ENCODE peak calls at places on chromosomes 4 and X, in nine cellular contexts. One of them, this sample, is unnamed.

GRCh38 chrX:112785323-112785722 is 55.3 kb downstream of the AMOT start:
- DNase-seq in CD8-positive, alpha-beta T cell: no peak
- DNase-seq in type B pancreatic cell: no peak
- DNase-seq in sigmoid colon: no peak
- DNase-seq in HCT116: no peak
- DNase-seq in esophagus muscularis mucosa: no peak
- DNase-seq in neural crest cell: no peak
- DNase-seq in AG09309: no peak
- DNase-seq in GM13977: no peak
- DNase-seq in this sample: no peak

GRCh38 chr4:102639602-102640001 is 121.2 kb downstream of the MANBA start:
- DNase-seq in AG09309: no peak
- DNase-seq in CD8-positive, alpha-beta T cell: no peak
- DNase-seq in neural crest cell: no peak
- DNase-seq in HCT116: no peak
- DNase-seq in sigmoid colon: no peak
- DNase-seq in type B pancreatic cell: no peak
- DNase-seq in esophagus muscularis mucosa: no peak
- DNase-seq in GM13977: no peak
- DNase-seq in this sample: no peak

GRCh38 chrX:72430405-72430968 is 124.8 kb upstream of the CITED1 start:
- DNase-seq in AG09309: no peak
- DNase-seq in HCT116: no peak
- DNase-seq in neural crest cell: no peak
- DNase-seq in GM13977: no peak
- DNase-seq in esophagus muscularis mucosa: no peak
- DNase-seq in CD8-positive, alpha-beta T cell: no peak
- DNase-seq in sigmoid colon: no peak
- DNase-seq in type B pancreatic cell: no peak
- DNase-seq in this sample: no peak

GRCh38 chr4:184409911-184410692 is 64.2 kb downstream of the IRF2 start:
- DNase-seq in GM13977: no peak
- DNase-seq in type B pancreatic cell: no peak
- DNase-seq in esophagus muscularis mucosa: no peak
- DNase-seq in HCT116: no peak
- DNase-seq in CD8-positive, alpha-beta T cell: peak
- DNase-seq in sigmoid colon: no peak
- DNase-seq in AG09309: no peak
- DNase-seq in neural crest cell: no peak
- DNase-seq in this sample: no peak

GRCh38 chr4:13892739-13893105 is 265.2 kb upstream of the BOD1L1 start:
- DNase-seq in HCT116: no peak
- DNase-seq in esophagus muscularis mucosa: peak
- DNase-seq in sigmoid colon: no peak
- DNase-seq in AG09309: no peak
- DNase-seq in CD8-positive, alpha-beta T cell: no peak
- DNase-seq in GM13977: no peak
- DNase-seq in type B pancreatic cell: no peak
- DNase-seq in neural crest cell: no peak
- DNase-seq in this sample: peak

GRCh38 chr4:113810906-113811305 is 49.4 kb upstream of the CAMK2D start:
- DNase-seq in CD8-positive, alpha-beta T cell: no peak
- DNase-seq in neural crest cell: no peak
- DNase-seq in type B pancreatic cell: no peak
- DNase-seq in AG09309: peak
- DNase-seq in HCT116: no peak
- DNase-seq in GM13977: no peak
- DNase-seq in sigmoid colon: no peak
- DNase-seq in esophagus muscularis mucosa: no peak
- DNase-seq in this sample: peak

GRCh38 chrX:140712413-140713173 is 3.0 kb downstream of the LINC00632 start:
- DNase-seq in GM13977: no peak
- DNase-seq in esophagus muscularis mucosa: no peak
- DNase-seq in neural crest cell: peak
- DNase-seq in AG09309: no peak
- DNase-seq in CD8-positive, alpha-beta T cell: no peak
- DNase-seq in type B pancreatic cell: peak
- DNase-seq in HCT116: no peak
- DNase-seq in sigmoid colon: peak
- DNase-seq in this sample: peak

GRCh38 chrX:1521459-1521956 is 15.5 kb downstream of the P2RY8 start:
- DNase-seq in HCT116: no peak
- DNase-seq in type B pancreatic cell: no peak
- DNase-seq in CD8-positive, alpha-beta T cell: peak
- DNase-seq in AG09309: no peak
- DNase-seq in esophagus muscularis mucosa: no peak
- DNase-seq in neural crest cell: no peak
- DNase-seq in sigmoid colon: no peak
- DNase-seq in GM13977: peak
- DNase-seq in this sample: no peak

GRCh38 chr4:99947608-99948007 is 1.2 kb upstream of the DNAJB14 start:
- DNase-seq in AG09309: no peak
- DNase-seq in esophagus muscularis mucosa: no peak
- DNase-seq in CD8-positive, alpha-beta T cell: no peak
- DNase-seq in type B pancreatic cell: no peak
- DNase-seq in sigmoid colon: no peak
- DNase-seq in HCT116: no peak
- DNase-seq in neural crest cell: no peak
- DNase-seq in GM13977: no peak
- DNase-seq in this sample: no peak

GRCh38 chr4:112183252-112183651 is 38.0 kb downstream of the FAM241A start:
- DNase-seq in neural crest cell: no peak
- DNase-seq in sigmoid colon: no peak
- DNase-seq in AG09309: no peak
- DNase-seq in type B pancreatic cell: no peak
- DNase-seq in HCT116: no peak
- DNase-seq in GM13977: no peak
- DNase-seq in CD8-positive, alpha-beta T cell: no peak
- DNase-seq in esophagus muscularis mucosa: no peak
- DNase-seq in this sample: no peak

GRCh38 chrX:646796-647195 is 16.2 kb downstream of the SHOX start:
- DNase-seq in neural crest cell: no peak
- DNase-seq in type B pancreatic cell: no peak
- DNase-seq in GM13977: no peak
- DNase-seq in CD8-positive, alpha-beta T cell: no peak
- DNase-seq in sigmoid colon: no peak
- DNase-seq in AG09309: no peak
- DNase-seq in esophagus muscularis mucosa: no peak
- DNase-seq in HCT116: no peak
- DNase-seq in this sample: no peak

GRCh38 chrX:13658602-13659001 is 5.7 kb downstream of the TCEANC start:
- DNase-seq in esophagus muscularis mucosa: no peak
- DNase-seq in sigmoid colon: no peak
- DNase-seq in CD8-positive, alpha-beta T cell: no peak
- DNase-seq in AG09309: no peak
- DNase-seq in GM13977: peak
- DNase-seq in HCT116: peak
- DNase-seq in neural crest cell: no peak
- DNase-seq in type B pancreatic cell: no peak
- DNase-seq in this sample: peak

GRCh38 chrX:143648705-143649104 is 12.8 kb upstream of the SLITRK4 start:
- DNase-seq in esophagus muscularis mucosa: no peak
- DNase-seq in GM13977: no peak
- DNase-seq in CD8-positive, alpha-beta T cell: no peak
- DNase-seq in AG09309: no peak
- DNase-seq in neural crest cell: peak
- DNase-seq in sigmoid colon: no peak
- DNase-seq in HCT116: no peak
- DNase-seq in type B pancreatic cell: no peak
- DNase-seq in this sample: no peak
- TF ChIP-seq CTCF in esophagus muscularis mucosa: no peak
- TF ChIP-seq CTCF in GM13977: peak
- TF ChIP-seq CTCF in CD8-positive, alpha-beta T cell: no peak
- TF ChIP-seq CTCF in AG09309: no peak
- TF ChIP-seq CTCF in neural crest cell: peak
- TF ChIP-seq CTCF in sigmoid colon: no peak
- TF ChIP-seq CTCF in HCT116: no peak
- TF ChIP-seq CTCF in type B pancreatic cell: peak
- TF ChIP-seq CTCF in this sample: no peak

GRCh38 chrX:124925681-124926080 is 394.0 kb upstream of the TEX13C start:
- DNase-seq in CD8-positive, alpha-beta T cell: no peak
- DNase-seq in type B pancreatic cell: no peak
- DNase-seq in AG09309: no peak
- DNase-seq in GM13977: no peak
- DNase-seq in neural crest cell: no peak
- DNase-seq in sigmoid colon: no peak
- DNase-seq in esophagus muscularis mucosa: no peak
- DNase-seq in HCT116: no peak
- DNase-seq in this sample: no peak
- TF ChIP-seq CTCF in CD8-positive, alpha-beta T cell: no peak
- TF ChIP-seq CTCF in type B pancreatic cell: no peak
- TF ChIP-seq CTCF in AG09309: no peak
- TF ChIP-seq CTCF in GM13977: no peak
- TF ChIP-seq CTCF in neural crest cell: no peak
- TF ChIP-seq CTCF in sigmoid colon: no peak
- TF ChIP-seq CTCF in esophagus muscularis mucosa: no peak
- TF ChIP-seq CTCF in HCT116: no peak
- TF ChIP-seq CTCF in this sample: no peak

GRCh38 chrX:44343412-44343942 is at the start of gene EFHC2:
- DNase-seq in type B pancreatic cell: peak
- DNase-seq in esophagus muscularis mucosa: no peak
- DNase-seq in AG09309: no peak
- DNase-seq in HCT116: no peak
- DNase-seq in neural crest cell: peak
- DNase-seq in GM13977: no peak
- DNase-seq in sigmoid colon: peak
- DNase-seq in CD8-positive, alpha-beta T cell: peak
- DNase-seq in this sample: no peak
- TF ChIP-seq CTCF in type B pancreatic cell: no peak
- TF ChIP-seq CTCF in esophagus muscularis mucosa: no peak
- TF ChIP-seq CTCF in AG09309: no peak
- TF ChIP-seq CTCF in HCT116: no peak
- TF ChIP-seq CTCF in neural crest cell: no peak
- TF ChIP-seq CTCF in GM13977: no peak
- TF ChIP-seq CTCF in sigmoid colon: no peak
- TF ChIP-seq CTCF in CD8-positive, alpha-beta T cell: no peak
- TF ChIP-seq CTCF in this sample: no peak

DNA sequence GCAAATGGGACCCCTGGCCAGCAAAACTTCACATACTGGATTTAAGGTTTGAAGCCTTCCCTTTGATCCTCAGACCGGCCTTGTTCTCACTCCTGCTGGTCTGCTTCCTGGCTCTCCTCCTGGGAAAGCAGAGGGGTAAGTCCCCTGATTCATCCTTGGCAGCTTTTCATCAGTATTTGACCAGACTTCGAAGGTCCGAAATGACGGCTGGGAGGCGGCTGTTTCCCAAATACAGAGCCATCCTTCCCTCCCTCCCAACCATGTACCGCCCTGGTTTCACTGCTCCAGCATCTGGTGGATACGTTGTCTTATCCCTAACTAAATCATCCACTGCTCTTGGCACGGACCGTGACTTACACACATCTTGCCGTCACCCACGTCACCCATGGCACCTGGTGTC is 265.5 kb downstream of the BCOR start:
- DNase-seq in neural crest cell: no peak
- DNase-seq in sigmoid colon: no peak
- DNase-seq in AG09309: no peak
- DNase-seq in type B pancreatic cell: no peak
- DNase-seq in GM13977: no peak
- DNase-seq in esophagus muscularis mucosa: no peak
- DNase-seq in HCT116: no peak
- DNase-seq in CD8-positive, alpha-beta T cell: no peak
- DNase-seq in this sample: no peak
- TF ChIP-seq CTCF in neural crest cell: no peak
- TF ChIP-seq CTCF in sigmoid colon: no peak
- TF ChIP-seq CTCF in AG09309: no peak
- TF ChIP-seq CTCF in type B pancreatic cell: no peak
- TF ChIP-seq CTCF in GM13977: no peak
- TF ChIP-seq CTCF in esophagus muscularis mucosa: no peak
- TF ChIP-seq CTCF in HCT116: no peak
- TF ChIP-seq CTCF in CD8-positive, alpha-beta T cell: no peak
- TF ChIP-seq CTCF in this sample: no peak

GRCh38 chrX:19888419-19888879 is 1.0 kb upstream of the SH3KBP1 start:
- DNase-seq in sigmoid colon: no peak
- DNase-seq in type B pancreatic cell: no peak
- DNase-seq in neural crest cell: no peak
- DNase-seq in CD8-positive, alpha-beta T cell: peak
- DNase-seq in HCT116: peak
- DNase-seq in AG09309: peak
- DNase-seq in GM13977: peak
- DNase-seq in esophagus muscularis mucosa: no peak
- DNase-seq in this sample: peak
- TF ChIP-seq CTCF in sigmoid colon: peak
- TF ChIP-seq CTCF in type B pancreatic cell: peak
- TF ChIP-seq CTCF in neural crest cell: peak
- TF ChIP-seq CTCF in CD8-positive, alpha-beta T cell: no peak
- TF ChIP-seq CTCF in HCT116: no peak
- TF ChIP-seq CTCF in AG09309: peak
- TF ChIP-seq CTCF in GM13977: peak
- TF ChIP-seq CTCF in esophagus muscularis mucosa: peak
- TF ChIP-seq CTCF in this sample: peak

GRCh38 chr4:106818764-106819163 is 217.3 kb downstream of the DKK2 start:
- DNase-seq in type B pancreatic cell: no peak
- DNase-seq in neural crest cell: no peak
- DNase-seq in GM13977: no peak
- DNase-seq in HCT116: no peak
- DNase-seq in sigmoid colon: no peak
- DNase-seq in CD8-positive, alpha-beta T cell: no peak
- DNase-seq in AG09309: no peak
- DNase-seq in esophagus muscularis mucosa: no peak
- DNase-seq in this sample: no peak
- TF ChIP-seq CTCF in type B pancreatic cell: peak
- TF ChIP-seq CTCF in neural crest cell: peak
- TF ChIP-seq CTCF in GM13977: no peak
- TF ChIP-seq CTCF in HCT116: peak
- TF ChIP-seq CTCF in sigmoid colon: no peak
- TF ChIP-seq CTCF in CD8-positive, alpha-beta T cell: no peak
- TF ChIP-seq CTCF in AG09309: peak
- TF ChIP-seq CTCF in esophagus muscularis mucosa: no peak
- TF ChIP-seq CTCF in this sample: peak

GRCh38 chr4:163535657-163536056 is 41.2 kb downstream of the TMA16 start:
- DNase-seq in CD8-positive, alpha-beta T cell: no peak
- DNase-seq in sigmoid colon: no peak
- DNase-seq in esophagus muscularis mucosa: no peak
- DNase-seq in AG09309: no peak
- DNase-seq in HCT116: no peak
- DNase-seq in type B pancreatic cell: no peak
- DNase-seq in neural crest cell: no peak
- DNase-seq in GM13977: no peak
- DNase-seq in this sample: no peak
- TF ChIP-seq CTCF in CD8-positive, alpha-beta T cell: no peak
- TF ChIP-seq CTCF in sigmoid colon: no peak
- TF ChIP-seq CTCF in esophagus muscularis mucosa: no peak
- TF ChIP-seq CTCF in AG09309: no peak
- TF ChIP-seq CTCF in HCT116: no peak
- TF ChIP-seq CTCF in type B pancreatic cell: peak
- TF ChIP-seq CTCF in neural crest cell: no peak
- TF ChIP-seq CTCF in GM13977: peak
- TF ChIP-seq CTCF in this sample: peak

DNA sequence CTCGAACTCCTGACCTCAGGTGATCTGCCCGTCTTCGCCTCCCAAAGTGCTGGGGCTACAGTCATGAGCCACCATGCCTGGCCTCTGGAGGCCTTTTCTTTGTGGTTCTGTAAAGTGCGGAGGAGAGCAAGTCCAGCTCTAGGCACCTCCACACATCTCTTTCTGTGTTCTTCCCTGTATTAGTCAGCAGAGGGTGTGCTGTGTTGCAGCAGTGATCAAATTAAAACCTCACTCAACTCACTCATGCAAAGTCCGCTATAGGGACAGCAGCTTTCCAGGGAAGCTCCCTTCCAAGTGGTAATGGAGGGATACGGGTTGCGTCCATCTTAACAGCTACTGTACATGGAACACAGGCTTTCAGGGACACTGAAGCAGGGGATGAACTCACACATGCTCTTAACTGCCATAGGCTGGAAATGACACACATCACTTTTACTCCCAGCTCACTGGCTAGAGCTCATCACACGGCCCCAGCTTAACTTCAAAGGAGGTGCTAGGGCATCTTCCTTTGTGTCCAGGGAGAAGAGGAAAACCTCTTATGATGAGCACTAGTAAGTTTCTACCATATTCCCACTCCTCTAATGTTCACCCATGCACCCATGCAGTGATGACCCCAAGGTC is 36.0 kb upstream of the CCNG2 start:
- DNase-seq in CD8-positive, alpha-beta T cell: no peak
- DNase-seq in AG09309: no peak
- DNase-seq in HCT116: no peak
- DNase-seq in neural crest cell: no peak
- DNase-seq in type B pancreatic cell: no peak
- DNase-seq in sigmoid colon: no peak
- DNase-seq in GM13977: no peak
- DNase-seq in esophagus muscularis mucosa: no peak
- DNase-seq in this sample: no peak
- TF ChIP-seq CTCF in CD8-positive, alpha-beta T cell: no peak
- TF ChIP-seq CTCF in AG09309: peak
- TF ChIP-seq CTCF in HCT116: peak
- TF ChIP-seq CTCF in neural crest cell: no peak
- TF ChIP-seq CTCF in type B pancreatic cell: no peak
- TF ChIP-seq CTCF in sigmoid colon: no peak
- TF ChIP-seq CTCF in GM13977: peak
- TF ChIP-seq CTCF in esophagus muscularis mucosa: no peak
- TF ChIP-seq CTCF in this sample: no peak